ENCODE peak calls at places on chromosomes 3 and 15, in eight cellular contexts. One of them, this sample, is unnamed.
A peak's percentile ranks its signal among the peaks of the same experiment; 100 is the strongest.

GRCh38 chr3:86221601-86222000 is 769.3 kb downstream of the VGLL3 start:
- DNase-seq in NCI-H748 treated with DMSO at 0.1 percent for 48 hours: no peak
- DNase-seq in NCI-H1694 treated with DMSO at 0.1 percent for 48 hours: no peak
- DNase-seq in iPS DF 6.9: no peak
- DNase-seq in globus pallidus: no peak
- DNase-seq in right cardiac atrium: no peak
- DNase-seq in fibroblast of the aortic adventitia: no peak
- DNase-seq in HTR-8/SVneo: no peak
- DNase-seq in this sample: no peak

GRCh38 chr3:90055721-90056120 is 948.3 kb downstream of the EPHA3 start:
- DNase-seq in iPS DF 6.9: no peak
- DNase-seq in NCI-H1694 treated with DMSO at 0.1 percent for 48 hours: no peak
- DNase-seq in fibroblast of the aortic adventitia: peak; percentile 10
- DNase-seq in HTR-8/SVneo: no peak
- DNase-seq in NCI-H748 treated with DMSO at 0.1 percent for 48 hours: no peak
- DNase-seq in globus pallidus: no peak
- DNase-seq in right cardiac atrium: no peak
- DNase-seq in this sample: no peak

GRCh38 chr3:132332082-132332964 is 15.1 kb downstream of the ACP3 start:
- DNase-seq in HTR-8/SVneo: no peak
- DNase-seq in right cardiac atrium: no peak
- DNase-seq in globus pallidus: peak; percentile 12
- DNase-seq in fibroblast of the aortic adventitia: no peak
- DNase-seq in iPS DF 6.9: no peak
- DNase-seq in NCI-H1694 treated with DMSO at 0.1 percent for 48 hours: no peak
- DNase-seq in NCI-H748 treated with DMSO at 0.1 percent for 48 hours: no peak
- DNase-seq in this sample: no peak

GRCh38 chr15:78617131-78617915 is 3.5 kb downstream of the CHRNA3 start:
- DNase-seq in NCI-H1694 treated with DMSO at 0.1 percent for 48 hours: no peak
- DNase-seq in globus pallidus: no peak
- DNase-seq in right cardiac atrium: no peak
- DNase-seq in NCI-H748 treated with DMSO at 0.1 percent for 48 hours: no peak
- DNase-seq in fibroblast of the aortic adventitia: no peak
- DNase-seq in HTR-8/SVneo: no peak
- DNase-seq in iPS DF 6.9: no peak
- DNase-seq in this sample: no peak

GRCh38 chr3:156455839-156456238 is 99.1 kb downstream of the SSR3 start:
- DNase-seq in fibroblast of the aortic adventitia: peak; percentile 25
- DNase-seq in globus pallidus: no peak
- DNase-seq in NCI-H748 treated with DMSO at 0.1 percent for 48 hours: no peak
- DNase-seq in HTR-8/SVneo: no peak
- DNase-seq in NCI-H1694 treated with DMSO at 0.1 percent for 48 hours: no peak
- DNase-seq in right cardiac atrium: no peak
- DNase-seq in iPS DF 6.9: no peak
- DNase-seq in this sample: no peak

GRCh38 chr15:90101969-90102890 is at the start of gene IDH2:
- DNase-seq in iPS DF 6.9: no peak
- DNase-seq in NCI-H748 treated with DMSO at 0.1 percent for 48 hours: peak; percentile 37
- DNase-seq in HTR-8/SVneo: peak; percentile 88
- DNase-seq in fibroblast of the aortic adventitia: peak; percentile 72
- DNase-seq in right cardiac atrium: peak; percentile 87
- DNase-seq in NCI-H1694 treated with DMSO at 0.1 percent for 48 hours: peak; percentile 33
- DNase-seq in globus pallidus: peak; percentile 90
- DNase-seq in this sample: peak; percentile 82

GRCh38 chr15:63274427-63274826 is 3.0 kb upstream of the APH1B start:
- DNase-seq in fibroblast of the aortic adventitia: no peak
- DNase-seq in iPS DF 6.9: no peak
- DNase-seq in NCI-H1694 treated with DMSO at 0.1 percent for 48 hours: no peak
- DNase-seq in globus pallidus: no peak
- DNase-seq in right cardiac atrium: no peak
- DNase-seq in HTR-8/SVneo: no peak
- DNase-seq in NCI-H748 treated with DMSO at 0.1 percent for 48 hours: no peak
- DNase-seq in this sample: no peak

GRCh38 chr15:25508369-25509002 is 69.7 kb upstream of the UBE3A start:
- DNase-seq in iPS DF 6.9: no peak
- DNase-seq in NCI-H748 treated with DMSO at 0.1 percent for 48 hours: no peak
- DNase-seq in fibroblast of the aortic adventitia: peak; percentile 69
- DNase-seq in HTR-8/SVneo: no peak
- DNase-seq in right cardiac atrium: no peak
- DNase-seq in globus pallidus: peak; percentile 38
- DNase-seq in NCI-H1694 treated with DMSO at 0.1 percent for 48 hours: peak; percentile 0
- DNase-seq in this sample: no peak

GRCh38 chr3:100163787-100164186 is 49.5 kb upstream of the FILIP1L start:
- DNase-seq in globus pallidus: no peak
- DNase-seq in iPS DF 6.9: no peak
- DNase-seq in NCI-H748 treated with DMSO at 0.1 percent for 48 hours: no peak
- DNase-seq in HTR-8/SVneo: no peak
- DNase-seq in fibroblast of the aortic adventitia: peak; percentile 35
- DNase-seq in right cardiac atrium: no peak
- DNase-seq in NCI-H1694 treated with DMSO at 0.1 percent for 48 hours: no peak
- DNase-seq in this sample: no peak

GRCh38 chr3:58568572-58569286 is 8.5 kb downstream of the FAM107A start:
- DNase-seq in HTR-8/SVneo: peak; percentile 65
- DNase-seq in iPS DF 6.9: no peak
- DNase-seq in NCI-H1694 treated with DMSO at 0.1 percent for 48 hours: peak; percentile 32
- DNase-seq in right cardiac atrium: peak; percentile 72
- DNase-seq in fibroblast of the aortic adventitia: peak; percentile 80
- DNase-seq in globus pallidus: peak; percentile 63
- DNase-seq in NCI-H748 treated with DMSO at 0.1 percent for 48 hours: peak; percentile 12
- DNase-seq in this sample: peak; percentile 65

GRCh38 chr15:77826006-77826695 is 193.4 kb upstream of the LINGO1 start:
- DNase-seq in fibroblast of the aortic adventitia: no peak
- DNase-seq in NCI-H1694 treated with DMSO at 0.1 percent for 48 hours: no peak
- DNase-seq in iPS DF 6.9: no peak
- DNase-seq in HTR-8/SVneo: no peak
- DNase-seq in NCI-H748 treated with DMSO at 0.1 percent for 48 hours: no peak
- DNase-seq in globus pallidus: no peak
- DNase-seq in right cardiac atrium: no peak
- DNase-seq in this sample: no peak

GRCh38 chr3:16512435-16513140 is 911 bp downstream of the RFTN1 start:
- DNase-seq in HTR-8/SVneo: peak; percentile 33
- DNase-seq in fibroblast of the aortic adventitia: peak; percentile 36
- DNase-seq in NCI-H748 treated with DMSO at 0.1 percent for 48 hours: no peak
- DNase-seq in iPS DF 6.9: no peak
- DNase-seq in globus pallidus: no peak
- DNase-seq in NCI-H1694 treated with DMSO at 0.1 percent for 48 hours: no peak
- DNase-seq in right cardiac atrium: peak; percentile 51
- DNase-seq in this sample: no peak

GRCh38 chr15:88393719-88394519 is 73.3 kb downstream of the MRPL46 start:
- DNase-seq in globus pallidus: no peak
- DNase-seq in right cardiac atrium: no peak
- DNase-seq in fibroblast of the aortic adventitia: peak; percentile 20
- DNase-seq in NCI-H748 treated with DMSO at 0.1 percent for 48 hours: no peak
- DNase-seq in NCI-H1694 treated with DMSO at 0.1 percent for 48 hours: no peak
- DNase-seq in HTR-8/SVneo: no peak
- DNase-seq in iPS DF 6.9: no peak
- DNase-seq in this sample: no peak

This sample was measured in NCI-H345.